ENCODE peak calls at places on chromosomes 3 and 15, in ten cellular contexts. One of them, this sample, is unnamed.

GRCh38 chr3:45677841-45678240 is 11.4 kb upstream of the SACM1L start:
- DNase-seq in DMS 273 treated with DMSO at 0.1 percent for 48 hours: no peak
- DNase-seq in NCI-H1417 treated with DMSO at 0.1 percent for 48 hours: no peak
- DNase-seq in EL: no peak
- DNase-seq in foreskin keratinocyte: no peak
- DNase-seq in brain microvascular endothelial cell: no peak
- DNase-seq in GM04504: no peak
- DNase-seq in hypothalamus: no peak
- DNase-seq in fibroblast of pulmonary artery: no peak
- DNase-seq in HFFc6: no peak
- DNase-seq in this sample: no peak

GRCh38 chr3:177977381-177978158 is 558.7 kb upstream of the KCNMB2 start:
- DNase-seq in DMS 273 treated with DMSO at 0.1 percent for 48 hours: no peak
- DNase-seq in NCI-H1417 treated with DMSO at 0.1 percent for 48 hours: no peak
- DNase-seq in EL: peak; percentile 95
- DNase-seq in foreskin keratinocyte: peak; percentile 77
- DNase-seq in brain microvascular endothelial cell: peak; percentile 89
- DNase-seq in GM04504: no peak
- DNase-seq in hypothalamus: no peak
- DNase-seq in fibroblast of pulmonary artery: peak; percentile 90
- DNase-seq in HFFc6: peak; percentile 74
- DNase-seq in this sample: peak; percentile 92

GRCh38 chr15:80265021-80265420 is 13.0 kb upstream of the CTXND1 start:
- DNase-seq in DMS 273 treated with DMSO at 0.1 percent for 48 hours: no peak
- DNase-seq in NCI-H1417 treated with DMSO at 0.1 percent for 48 hours: no peak
- DNase-seq in EL: peak; percentile 6
- DNase-seq in foreskin keratinocyte: peak; percentile 10
- DNase-seq in brain microvascular endothelial cell: no peak
- DNase-seq in GM04504: no peak
- DNase-seq in hypothalamus: peak; percentile 72
- DNase-seq in fibroblast of pulmonary artery: no peak
- DNase-seq in HFFc6: peak; percentile 5
- DNase-seq in this sample: no peak

GRCh38 chr3:71565976-71566375 is 17.6 kb downstream of the FOXP1 start:
- DNase-seq in DMS 273 treated with DMSO at 0.1 percent for 48 hours: no peak
- DNase-seq in NCI-H1417 treated with DMSO at 0.1 percent for 48 hours: no peak
- DNase-seq in EL: no peak
- DNase-seq in foreskin keratinocyte: no peak
- DNase-seq in brain microvascular endothelial cell: no peak
- DNase-seq in GM04504: no peak
- DNase-seq in hypothalamus: no peak
- DNase-seq in fibroblast of pulmonary artery: no peak
- DNase-seq in HFFc6: no peak
- DNase-seq in this sample: no peak

GRCh38 chr3:143298886-143299535 is 179.4 kb downstream of the CHST2 start:
- DNase-seq in DMS 273 treated with DMSO at 0.1 percent for 48 hours: no peak
- DNase-seq in NCI-H1417 treated with DMSO at 0.1 percent for 48 hours: no peak
- DNase-seq in EL: no peak
- DNase-seq in foreskin keratinocyte: no peak
- DNase-seq in brain microvascular endothelial cell: no peak
- DNase-seq in GM04504: no peak
- DNase-seq in hypothalamus: no peak
- DNase-seq in fibroblast of pulmonary artery: no peak
- DNase-seq in HFFc6: no peak
- DNase-seq in this sample: no peak

GRCh38 chr3:108124337-108125150 is 33.7 kb upstream of the CD47 start:
- DNase-seq in DMS 273 treated with DMSO at 0.1 percent for 48 hours: no peak
- DNase-seq in NCI-H1417 treated with DMSO at 0.1 percent for 48 hours: peak; percentile 27
- DNase-seq in EL: no peak
- DNase-seq in foreskin keratinocyte: no peak
- DNase-seq in brain microvascular endothelial cell: no peak
- DNase-seq in GM04504: no peak
- DNase-seq in hypothalamus: no peak
- DNase-seq in fibroblast of pulmonary artery: peak; percentile 8
- DNase-seq in HFFc6: no peak
- DNase-seq in this sample: no peak

GRCh38 chr3:54874816-54875556 is 52.9 kb downstream of the LRTM1 start:
- DNase-seq in DMS 273 treated with DMSO at 0.1 percent for 48 hours: no peak
- DNase-seq in NCI-H1417 treated with DMSO at 0.1 percent for 48 hours: no peak
- DNase-seq in EL: no peak
- DNase-seq in foreskin keratinocyte: peak; percentile 52
- DNase-seq in brain microvascular endothelial cell: no peak
- DNase-seq in GM04504: no peak
- DNase-seq in hypothalamus: no peak
- DNase-seq in fibroblast of pulmonary artery: no peak
- DNase-seq in HFFc6: peak; percentile 15
- DNase-seq in this sample: peak; percentile 53

GRCh38 chr3:19146685-19147650 is 1.3 kb upstream of the KCNH8 start:
- DNase-seq in DMS 273 treated with DMSO at 0.1 percent for 48 hours: peak; percentile 46
- DNase-seq in NCI-H1417 treated with DMSO at 0.1 percent for 48 hours: peak; percentile 76
- DNase-seq in EL: peak; percentile 46
- DNase-seq in foreskin keratinocyte: no peak
- DNase-seq in brain microvascular endothelial cell: peak; percentile 49
- DNase-seq in GM04504: no peak
- DNase-seq in hypothalamus: peak; percentile 79
- DNase-seq in fibroblast of pulmonary artery: peak; percentile 44
- DNase-seq in HFFc6: peak; percentile 5
- DNase-seq in this sample: peak; percentile 40

GRCh38 chr15:84588053-84588874 is 12.5 kb upstream of the ZSCAN2 start:
- DNase-seq in DMS 273 treated with DMSO at 0.1 percent for 48 hours: peak; percentile 36
- DNase-seq in NCI-H1417 treated with DMSO at 0.1 percent for 48 hours: peak; percentile 35
- DNase-seq in EL: peak; percentile 82
- DNase-seq in foreskin keratinocyte: peak; percentile 63
- DNase-seq in brain microvascular endothelial cell: peak; percentile 45
- DNase-seq in GM04504: peak; percentile 40
- DNase-seq in hypothalamus: peak; percentile 78
- DNase-seq in fibroblast of pulmonary artery: peak; percentile 78
- DNase-seq in HFFc6: peak; percentile 60
- DNase-seq in this sample: peak; percentile 79

GRCh38 chr3:179227349-179227748 is 23.6 kb downstream of the KCNMB3 start:
- DNase-seq in DMS 273 treated with DMSO at 0.1 percent for 48 hours: no peak
- DNase-seq in NCI-H1417 treated with DMSO at 0.1 percent for 48 hours: no peak
- DNase-seq in EL: peak; percentile 28
- DNase-seq in foreskin keratinocyte: peak; percentile 55
- DNase-seq in brain microvascular endothelial cell: no peak
- DNase-seq in GM04504: no peak
- DNase-seq in hypothalamus: no peak
- DNase-seq in fibroblast of pulmonary artery: no peak
- DNase-seq in HFFc6: no peak
- DNase-seq in this sample: peak; percentile 25

GRCh38 chr15:66931768-66932633 is 133.4 kb upstream of the SMAD3 start:
- DNase-seq in DMS 273 treated with DMSO at 0.1 percent for 48 hours: no peak
- DNase-seq in NCI-H1417 treated with DMSO at 0.1 percent for 48 hours: no peak
- DNase-seq in EL: peak; percentile 72
- DNase-seq in foreskin keratinocyte: peak; percentile 65
- DNase-seq in brain microvascular endothelial cell: peak; percentile 69
- DNase-seq in GM04504: no peak
- DNase-seq in hypothalamus: no peak
- DNase-seq in fibroblast of pulmonary artery: peak; percentile 73
- DNase-seq in HFFc6: peak; percentile 63
- DNase-seq in this sample: peak; percentile 75

GRCh38 chr3:178001670-178002101 is 534.5 kb upstream of the KCNMB2 start:
- DNase-seq in DMS 273 treated with DMSO at 0.1 percent for 48 hours: no peak
- DNase-seq in NCI-H1417 treated with DMSO at 0.1 percent for 48 hours: no peak
- DNase-seq in EL: no peak
- DNase-seq in foreskin keratinocyte: no peak
- DNase-seq in brain microvascular endothelial cell: no peak
- DNase-seq in GM04504: no peak
- DNase-seq in hypothalamus: no peak
- DNase-seq in fibroblast of pulmonary artery: peak; percentile 60
- DNase-seq in HFFc6: no peak
- DNase-seq in this sample: no peak

GRCh38 chr15:73387507-73388255 is 18.9 kb upstream of the HCN4 start:
- DNase-seq in DMS 273 treated with DMSO at 0.1 percent for 48 hours: no peak
- DNase-seq in NCI-H1417 treated with DMSO at 0.1 percent for 48 hours: no peak
- DNase-seq in EL: peak; percentile 29
- DNase-seq in foreskin keratinocyte: no peak
- DNase-seq in brain microvascular endothelial cell: peak; percentile 21
- DNase-seq in GM04504: no peak
- DNase-seq in hypothalamus: no peak
- DNase-seq in fibroblast of pulmonary artery: peak; percentile 75
- DNase-seq in HFFc6: no peak
- DNase-seq in this sample: peak; percentile 81

GRCh38 chr3:100614941-100615340 is 5.5 kb downstream of the ADGRG7 start:
- DNase-seq in DMS 273 treated with DMSO at 0.1 percent for 48 hours: no peak
- DNase-seq in NCI-H1417 treated with DMSO at 0.1 percent for 48 hours: no peak
- DNase-seq in EL: no peak
- DNase-seq in foreskin keratinocyte: no peak
- DNase-seq in brain microvascular endothelial cell: no peak
- DNase-seq in GM04504: no peak
- DNase-seq in hypothalamus: no peak
- DNase-seq in fibroblast of pulmonary artery: no peak
- DNase-seq in HFFc6: no peak
- DNase-seq in this sample: no peak

GRCh38 chr15:82146990-82147461 is 101.2 kb upstream of the MEX3B start:
- DNase-seq in DMS 273 treated with DMSO at 0.1 percent for 48 hours: no peak
- DNase-seq in NCI-H1417 treated with DMSO at 0.1 percent for 48 hours: no peak
- DNase-seq in EL: peak; percentile 87
- DNase-seq in foreskin keratinocyte: peak; percentile 93
- DNase-seq in brain microvascular endothelial cell: peak; percentile 90
- DNase-seq in GM04504: peak; percentile 66
- DNase-seq in hypothalamus: no peak
- DNase-seq in fibroblast of pulmonary artery: peak; percentile 81
- DNase-seq in HFFc6: peak; percentile 78
- DNase-seq in this sample: peak; percentile 76

GRCh38 chr3:14943042-14943441 is 4.3 kb upstream of the NR2C2 start:
- DNase-seq in DMS 273 treated with DMSO at 0.1 percent for 48 hours: no peak
- DNase-seq in NCI-H1417 treated with DMSO at 0.1 percent for 48 hours: no peak
- DNase-seq in EL: no peak
- DNase-seq in foreskin keratinocyte: no peak
- DNase-seq in brain microvascular endothelial cell: no peak
- DNase-seq in GM04504: no peak
- DNase-seq in hypothalamus: no peak
- DNase-seq in fibroblast of pulmonary artery: no peak
- DNase-seq in HFFc6: no peak
- DNase-seq in this sample: no peak

GRCh38 chr15:41429003-41429890 is 12.4 kb downstream of the RTF1 start:
- DNase-seq in DMS 273 treated with DMSO at 0.1 percent for 48 hours: no peak
- DNase-seq in NCI-H1417 treated with DMSO at 0.1 percent for 48 hours: no peak
- DNase-seq in EL: no peak
- DNase-seq in foreskin keratinocyte: no peak
- DNase-seq in brain microvascular endothelial cell: peak; percentile 8
- DNase-seq in GM04504: no peak
- DNase-seq in hypothalamus: no peak
- DNase-seq in fibroblast of pulmonary artery: peak; percentile 7
- DNase-seq in HFFc6: no peak
- DNase-seq in this sample: peak; percentile 39

GRCh38 chr3:74445541-74445940 is 168.9 kb downstream of the CNTN3 start:
- DNase-seq in DMS 273 treated with DMSO at 0.1 percent for 48 hours: no peak
- DNase-seq in NCI-H1417 treated with DMSO at 0.1 percent for 48 hours: no peak
- DNase-seq in EL: no peak
- DNase-seq in foreskin keratinocyte: no peak
- DNase-seq in brain microvascular endothelial cell: no peak
- DNase-seq in GM04504: no peak
- DNase-seq in hypothalamus: no peak
- DNase-seq in fibroblast of pulmonary artery: no peak
- DNase-seq in HFFc6: peak; percentile 27
- DNase-seq in this sample: no peak

GRCh38 chr3:12869025-12869695 is 27.8 kb upstream of the RPL32 start:
- DNase-seq in DMS 273 treated with DMSO at 0.1 percent for 48 hours: no peak
- DNase-seq in NCI-H1417 treated with DMSO at 0.1 percent for 48 hours: no peak
- DNase-seq in EL: peak; percentile 12
- DNase-seq in foreskin keratinocyte: no peak
- DNase-seq in brain microvascular endothelial cell: no peak
- DNase-seq in GM04504: no peak
- DNase-seq in hypothalamus: no peak
- DNase-seq in fibroblast of pulmonary artery: no peak
- DNase-seq in HFFc6: no peak
- DNase-seq in this sample: peak; percentile 36

GRCh38 chr3:121481116-121481895 is 64.5 kb downstream of the POLQ start:
- DNase-seq in DMS 273 treated with DMSO at 0.1 percent for 48 hours: no peak
- DNase-seq in NCI-H1417 treated with DMSO at 0.1 percent for 48 hours: no peak
- DNase-seq in EL: peak; percentile 85
- DNase-seq in foreskin keratinocyte: peak; percentile 38
- DNase-seq in brain microvascular endothelial cell: no peak
- DNase-seq in GM04504: peak; percentile 35
- DNase-seq in hypothalamus: no peak
- DNase-seq in fibroblast of pulmonary artery: no peak
- DNase-seq in HFFc6: peak; percentile 80
- DNase-seq in this sample: peak; percentile 33

GRCh38 chr3:1717524-1717923 is 381.1 kb upstream of the CNTN4 start:
- DNase-seq in DMS 273 treated with DMSO at 0.1 percent for 48 hours: no peak
- DNase-seq in NCI-H1417 treated with DMSO at 0.1 percent for 48 hours: no peak
- DNase-seq in EL: no peak
- DNase-seq in foreskin keratinocyte: no peak
- DNase-seq in brain microvascular endothelial cell: no peak
- DNase-seq in GM04504: no peak
- DNase-seq in hypothalamus: no peak
- DNase-seq in fibroblast of pulmonary artery: no peak
- DNase-seq in HFFc6: no peak
- DNase-seq in this sample: no peak

GRCh38 chr3:170772135-170772534 is 97.9 kb downstream of the RPL22L1 start:
- DNase-seq in DMS 273 treated with DMSO at 0.1 percent for 48 hours: no peak
- DNase-seq in NCI-H1417 treated with DMSO at 0.1 percent for 48 hours: no peak
- DNase-seq in EL: no peak
- DNase-seq in foreskin keratinocyte: no peak
- DNase-seq in brain microvascular endothelial cell: no peak
- DNase-seq in GM04504: no peak
- DNase-seq in hypothalamus: no peak
- DNase-seq in fibroblast of pulmonary artery: no peak
- DNase-seq in HFFc6: no peak
- DNase-seq in this sample: no peak

GRCh38 chr3:159260049-159260662 is 458.3 kb downstream of the MFSD1 start:
- DNase-seq in DMS 273 treated with DMSO at 0.1 percent for 48 hours: no peak
- DNase-seq in NCI-H1417 treated with DMSO at 0.1 percent for 48 hours: no peak
- DNase-seq in EL: peak; percentile 80
- DNase-seq in foreskin keratinocyte: peak; percentile 48
- DNase-seq in brain microvascular endothelial cell: peak; percentile 63
- DNase-seq in GM04504: peak; percentile 43
- DNase-seq in hypothalamus: peak; percentile 18
- DNase-seq in fibroblast of pulmonary artery: peak; percentile 84
- DNase-seq in HFFc6: peak; percentile 74
- DNase-seq in this sample: peak; percentile 74

GRCh38 chr3:105118905-105119304 is 247.8 kb upstream of the ALCAM start:
- DNase-seq in DMS 273 treated with DMSO at 0.1 percent for 48 hours: no peak
- DNase-seq in NCI-H1417 treated with DMSO at 0.1 percent for 48 hours: no peak
- DNase-seq in EL: peak; percentile 76
- DNase-seq in foreskin keratinocyte: peak; percentile 46
- DNase-seq in brain microvascular endothelial cell: peak; percentile 12
- DNase-seq in GM04504: peak; percentile 41
- DNase-seq in hypothalamus: no peak
- DNase-seq in fibroblast of pulmonary artery: peak; percentile 60
- DNase-seq in HFFc6: peak; percentile 81
- DNase-seq in this sample: no peak

GRCh38 chr3:87132801-87133200 is 94.3 kb upstream of the CHMP2B start:
- DNase-seq in DMS 273 treated with DMSO at 0.1 percent for 48 hours: no peak
- DNase-seq in NCI-H1417 treated with DMSO at 0.1 percent for 48 hours: no peak
- DNase-seq in EL: no peak
- DNase-seq in foreskin keratinocyte: no peak
- DNase-seq in brain microvascular endothelial cell: no peak
- DNase-seq in GM04504: no peak
- DNase-seq in hypothalamus: no peak
- DNase-seq in fibroblast of pulmonary artery: peak; percentile 17
- DNase-seq in HFFc6: no peak
- DNase-seq in this sample: no peak

GRCh38 chr3:8282541-8283165 is 219.0 kb upstream of the LMCD1 start:
- DNase-seq in DMS 273 treated with DMSO at 0.1 percent for 48 hours: no peak
- DNase-seq in NCI-H1417 treated with DMSO at 0.1 percent for 48 hours: no peak
- DNase-seq in EL: no peak
- DNase-seq in foreskin keratinocyte: no peak
- DNase-seq in brain microvascular endothelial cell: no peak
- DNase-seq in GM04504: no peak
- DNase-seq in hypothalamus: no peak
- DNase-seq in fibroblast of pulmonary artery: no peak
- DNase-seq in HFFc6: no peak
- DNase-seq in this sample: peak; percentile 9

GRCh38 chr15:42404461-42405235 is 45.3 kb downstream of the CAPN3 start:
- DNase-seq in DMS 273 treated with DMSO at 0.1 percent for 48 hours: no peak
- DNase-seq in NCI-H1417 treated with DMSO at 0.1 percent for 48 hours: no peak
- DNase-seq in EL: no peak
- DNase-seq in foreskin keratinocyte: no peak
- DNase-seq in brain microvascular endothelial cell: no peak
- DNase-seq in GM04504: no peak
- DNase-seq in hypothalamus: peak; percentile 77
- DNase-seq in fibroblast of pulmonary artery: no peak
- DNase-seq in HFFc6: no peak
- DNase-seq in this sample: no peak

GRCh38 chr15:66735909-66736305 is 33.9 kb downstream of the SMAD6 start:
- DNase-seq in DMS 273 treated with DMSO at 0.1 percent for 48 hours: no peak
- DNase-seq in NCI-H1417 treated with DMSO at 0.1 percent for 48 hours: no peak
- DNase-seq in EL: no peak
- DNase-seq in foreskin keratinocyte: no peak
- DNase-seq in brain microvascular endothelial cell: no peak
- DNase-seq in GM04504: no peak
- DNase-seq in hypothalamus: no peak
- DNase-seq in fibroblast of pulmonary artery: peak; percentile 53
- DNase-seq in HFFc6: no peak
- DNase-seq in this sample: no peak

This sample was measured in mesenchymal stem cell.